ENCODE peak calls at places on chromosomes 2 and 18, in seven cellular contexts. One of them, this sample, is unnamed.

GRCh38 chr18:13800505-13801259 is 23.3 kb upstream of the MC5R start:
- DNase-seq in CD8-positive, alpha-beta memory T cell: no peak
- DNase-seq in A549: peak; percentile 58
- DNase-seq in NCI-H1092 treated with DMSO at 0.1 percent for 48 hours: peak; percentile 7
- DNase-seq in AG04450: no peak
- DNase-seq in activated CD4-positive, alpha-beta T cell treated with anti-CD3 and anti-CD28 coated beads, Interleukin-2, amount 10 ng/mL, durations not matched to agents 24 days and 14 days: peak; percentile 81
- DNase-seq in germinal center: no peak
- DNase-seq in this sample: peak; percentile 82

GRCh38 chr2:187208199-187208785 is 239.8 kb downstream of the CALCRL start:
- DNase-seq in A549: no peak
- DNase-seq in CD8-positive, alpha-beta memory T cell: no peak
- DNase-seq in AG04450: no peak
- DNase-seq in NCI-H1092 treated with DMSO at 0.1 percent for 48 hours: no peak
- DNase-seq in germinal center: no peak
- DNase-seq in activated CD4-positive, alpha-beta T cell treated with anti-CD3 and anti-CD28 coated beads, Interleukin-2, amount 10 ng/mL, durations not matched to agents 24 days and 14 days: no peak
- DNase-seq in this sample: no peak

GRCh38 chr18:8658858-8659485 is 46.4 kb upstream of the MTCL1 start:
- DNase-seq in AG04450: no peak
- DNase-seq in activated CD4-positive, alpha-beta T cell treated with anti-CD3 and anti-CD28 coated beads, Interleukin-2, amount 10 ng/mL, durations not matched to agents 24 days and 14 days: no peak
- DNase-seq in germinal center: no peak
- DNase-seq in CD8-positive, alpha-beta memory T cell: no peak
- DNase-seq in A549: no peak
- DNase-seq in NCI-H1092 treated with DMSO at 0.1 percent for 48 hours: peak; percentile 35
- DNase-seq in this sample: peak; percentile 79

GRCh38 chr2:240557101-240557751 is 562 bp downstream of the ANKMY1 start:
- DNase-seq in activated CD4-positive, alpha-beta T cell treated with anti-CD3 and anti-CD28 coated beads, Interleukin-2, amount 10 ng/mL, durations not matched to agents 24 days and 14 days: no peak
- DNase-seq in germinal center: no peak
- DNase-seq in A549: no peak
- DNase-seq in AG04450: no peak
- DNase-seq in NCI-H1092 treated with DMSO at 0.1 percent for 48 hours: no peak
- DNase-seq in CD8-positive, alpha-beta memory T cell: no peak
- DNase-seq in this sample: no peak

GRCh38 chr2:238015705-238016104 is 45.1 kb upstream of the SCLY start:
- DNase-seq in NCI-H1092 treated with DMSO at 0.1 percent for 48 hours: no peak
- DNase-seq in AG04450: no peak
- DNase-seq in activated CD4-positive, alpha-beta T cell treated with anti-CD3 and anti-CD28 coated beads, Interleukin-2, amount 10 ng/mL, durations not matched to agents 24 days and 14 days: no peak
- DNase-seq in germinal center: no peak
- DNase-seq in A549: no peak
- DNase-seq in CD8-positive, alpha-beta memory T cell: no peak
- DNase-seq in this sample: no peak

GRCh38 chr2:226524381-226524843 is 275.2 kb downstream of the IRS1 start:
- DNase-seq in germinal center: no peak
- DNase-seq in AG04450: peak; percentile 76
- DNase-seq in activated CD4-positive, alpha-beta T cell treated with anti-CD3 and anti-CD28 coated beads, Interleukin-2, amount 10 ng/mL, durations not matched to agents 24 days and 14 days: no peak
- DNase-seq in A549: no peak
- DNase-seq in CD8-positive, alpha-beta memory T cell: no peak
- DNase-seq in NCI-H1092 treated with DMSO at 0.1 percent for 48 hours: no peak
- DNase-seq in this sample: no peak

GRCh38 chr2:164664070-164664469 is 42.8 kb upstream of the GRB14 start:
- DNase-seq in activated CD4-positive, alpha-beta T cell treated with anti-CD3 and anti-CD28 coated beads, Interleukin-2, amount 10 ng/mL, durations not matched to agents 24 days and 14 days: no peak
- DNase-seq in CD8-positive, alpha-beta memory T cell: no peak
- DNase-seq in A549: no peak
- DNase-seq in germinal center: no peak
- DNase-seq in AG04450: no peak
- DNase-seq in NCI-H1092 treated with DMSO at 0.1 percent for 48 hours: no peak
- DNase-seq in this sample: no peak

GRCh38 chr2:2014251-2014761 is 270.0 kb upstream of the PXDN start:
- DNase-seq in germinal center: no peak
- DNase-seq in activated CD4-positive, alpha-beta T cell treated with anti-CD3 and anti-CD28 coated beads, Interleukin-2, amount 10 ng/mL, durations not matched to agents 24 days and 14 days: no peak
- DNase-seq in AG04450: no peak
- DNase-seq in A549: no peak
- DNase-seq in NCI-H1092 treated with DMSO at 0.1 percent for 48 hours: no peak
- DNase-seq in CD8-positive, alpha-beta memory T cell: no peak
- DNase-seq in this sample: no peak

GRCh38 chr2:39734451-39734850 is 44.6 kb downstream of the THUMPD2 start:
- DNase-seq in A549: no peak
- DNase-seq in AG04450: no peak
- DNase-seq in NCI-H1092 treated with DMSO at 0.1 percent for 48 hours: no peak
- DNase-seq in activated CD4-positive, alpha-beta T cell treated with anti-CD3 and anti-CD28 coated beads, Interleukin-2, amount 10 ng/mL, durations not matched to agents 24 days and 14 days: no peak
- DNase-seq in germinal center: no peak
- DNase-seq in CD8-positive, alpha-beta memory T cell: no peak
- DNase-seq in this sample: no peak

GRCh38 chr2:218345491-218346176 is 11.0 kb upstream of the CATIP start:
- DNase-seq in NCI-H1092 treated with DMSO at 0.1 percent for 48 hours: peak; percentile 28
- DNase-seq in A549: no peak
- DNase-seq in activated CD4-positive, alpha-beta T cell treated with anti-CD3 and anti-CD28 coated beads, Interleukin-2, amount 10 ng/mL, durations not matched to agents 24 days and 14 days: no peak
- DNase-seq in germinal center: no peak
- DNase-seq in CD8-positive, alpha-beta memory T cell: no peak
- DNase-seq in AG04450: no peak
- DNase-seq in this sample: no peak

GRCh38 chr2:10654069-10654468 is 35.7 kb downstream of the NOL10 start:
- DNase-seq in A549: no peak
- DNase-seq in germinal center: no peak
- DNase-seq in AG04450: no peak
- DNase-seq in activated CD4-positive, alpha-beta T cell treated with anti-CD3 and anti-CD28 coated beads, Interleukin-2, amount 10 ng/mL, durations not matched to agents 24 days and 14 days: peak; percentile 78
- DNase-seq in NCI-H1092 treated with DMSO at 0.1 percent for 48 hours: no peak
- DNase-seq in CD8-positive, alpha-beta memory T cell: no peak
- DNase-seq in this sample: no peak

GRCh38 chr2:162103443-162104009 is 29.5 kb upstream of the DPP4 start:
- DNase-seq in CD8-positive, alpha-beta memory T cell: no peak
- DNase-seq in germinal center: no peak
- DNase-seq in AG04450: no peak
- DNase-seq in activated CD4-positive, alpha-beta T cell treated with anti-CD3 and anti-CD28 coated beads, Interleukin-2, amount 10 ng/mL, durations not matched to agents 24 days and 14 days: no peak
- DNase-seq in A549: no peak
- DNase-seq in NCI-H1092 treated with DMSO at 0.1 percent for 48 hours: peak; percentile 38
- DNase-seq in this sample: peak; percentile 89

GRCh38 chr2:146108993-146109392 is 1589.1 kb upstream of the ZEB2 start:
- DNase-seq in activated CD4-positive, alpha-beta T cell treated with anti-CD3 and anti-CD28 coated beads, Interleukin-2, amount 10 ng/mL, durations not matched to agents 24 days and 14 days: no peak
- DNase-seq in CD8-positive, alpha-beta memory T cell: no peak
- DNase-seq in germinal center: no peak
- DNase-seq in A549: no peak
- DNase-seq in NCI-H1092 treated with DMSO at 0.1 percent for 48 hours: no peak
- DNase-seq in AG04450: no peak
- DNase-seq in this sample: no peak

GRCh38 chr2:218999881-219000568 is 6.8 kb upstream of the CRYBA2 start:
- DNase-seq in germinal center: no peak
- DNase-seq in A549: no peak
- DNase-seq in NCI-H1092 treated with DMSO at 0.1 percent for 48 hours: peak; percentile 80
- DNase-seq in AG04450: no peak
- DNase-seq in activated CD4-positive, alpha-beta T cell treated with anti-CD3 and anti-CD28 coated beads, Interleukin-2, amount 10 ng/mL, durations not matched to agents 24 days and 14 days: no peak
- DNase-seq in CD8-positive, alpha-beta memory T cell: no peak
- DNase-seq in this sample: peak; percentile 94

GRCh38 chr2:111617804-111618576 is 266.0 kb downstream of the ANAPC1 start:
- DNase-seq in A549: no peak
- DNase-seq in NCI-H1092 treated with DMSO at 0.1 percent for 48 hours: no peak
- DNase-seq in CD8-positive, alpha-beta memory T cell: no peak
- DNase-seq in germinal center: no peak
- DNase-seq in AG04450: no peak
- DNase-seq in activated CD4-positive, alpha-beta T cell treated with anti-CD3 and anti-CD28 coated beads, Interleukin-2, amount 10 ng/mL, durations not matched to agents 24 days and 14 days: no peak
- DNase-seq in this sample: no peak